ENCODE peak calls at places on chromosomes 4 and X, in seven cellular contexts. O is stimulated activated CD8-positive, alpha-beta memory T cell treated with anti-CD3 and anti-CD28 coated beads, Interleukin-15, amount 100 ng/mL, for 24 hours; N is fibroblast of lung; I is natural killer cell; T is activated CD4-positive, CD25-positive, alpha-beta regulatory T cell treated with anti-CD3 and anti-CD28 coated beads, Interleukin-2, amount 50 U/mL, for 72 hours; G is activated T-cell treated with anti-CD3 and anti-CD28 coated beads for 1 hour; M is effector CD4-positive, alpha-beta T cell. D is an unnamed sample.

GRCh38 chr4:11748169-11748872 is 319.6 kb upstream of the HS3ST1 start:
- DNase-seq in O (no peak), T (no peak), G (no peak), M (no peak), N (peak), I (no peak), D (no peak)

GRCh38 chr4:72446353-72447055 is 122.5 kb downstream of the ADAMTS3 start:
- DNase-seq in T (no peak), M (no peak), N (no peak), G (no peak), O (no peak), I (no peak), D (no peak)

GRCh38 chrX:139025822-139026221 is 314.3 kb upstream of the FGF13 start:
- DNase-seq in N (no peak), I (no peak), M (no peak), T (no peak), O (no peak), G (no peak), D (no peak)

GRCh38 chrX:108584617-108585211 is 145.1 kb downstream of the COL4A5 start:
- DNase-seq in I (no peak), G (no peak), M (no peak), T (no peak), O (no peak), N (no peak), D (no peak)

GRCh38 chr4:80036949-80037348 is 36.1 kb downstream of the ANTXR2 start:
- DNase-seq in G (no peak), T (no peak), O (no peak), I (no peak), N (peak), M (no peak), D (no peak)

GRCh38 chr4:53905935-53906377 is 158.4 kb downstream of the CHIC2 start:
- DNase-seq in M (no peak), N (peak), I (no peak), G (no peak), T (no peak), O (no peak), D (no peak)

GRCh38 chrX:154649864-154650510 is 3.4 kb downstream of the CTAG2 start:
- DNase-seq in T (no peak), N (no peak), M (no peak), I (no peak), G (no peak), O (no peak), D (no peak)

GRCh38 chr4:74536557-74536956 is 91.6 kb downstream of the AREG start:
- DNase-seq in M (no peak), G (no peak), O (no peak), T (no peak), I (no peak), N (peak), D (no peak)

GRCh38 chr4:168859888-168860694 is 150.0 kb downstream of the CBR4 start:
- DNase-seq in N (no peak), G (no peak), M (no peak), O (no peak), I (no peak), T (no peak), D (no peak)

GRCh38 chr4:123018391-123018755 is 96.0 kb upstream of the NUDT6 start:
- DNase-seq in M (no peak), T (no peak), O (no peak), N (no peak), I (no peak), G (no peak), D (no peak)

GRCh38 chrX:153494541-153495361 is at the start of gene BGN:
- DNase-seq in M (no peak), G (no peak), N (peak), O (no peak), I (no peak), T (no peak), D (no peak)

GRCh38 chrX:104669063-104669462 is 103.1 kb downstream of the IL1RAPL2 start:
- DNase-seq in G (no peak), I (no peak), T (no peak), O (no peak), N (no peak), M (no peak), D (no peak)

GRCh38 chrX:72540318-72540717 is 32.3 kb downstream of the HDAC8 start:
- DNase-seq in I (no peak), N (peak), M (no peak), G (no peak), O (no peak), T (no peak), D (no peak)

GRCh38 chr4:151951727-151952078 is 190.9 kb upstream of the GATB start:
- DNase-seq in O (no peak), T (no peak), N (no peak), I (no peak), M (no peak), G (no peak), D (no peak)

GRCh38 chr4:1842339-1842895 is 13.5 kb downstream of the LETM1 start:
- DNase-seq in N (no peak), O (no peak), I (no peak), T (no peak), M (no peak), G (no peak), D (no peak)

GRCh38 chr4:101621120-101621519 is 169.4 kb upstream of the BANK1 start:
- DNase-seq in I (no peak), N (no peak), T (no peak), M (no peak), G (no peak), O (no peak), D (no peak)

GRCh38 chr4:3013839-3014350 is 50.5 kb downstream of the GRK4 start:
- DNase-seq in M (no peak), T (no peak), G (no peak), O (no peak), I (no peak), N (no peak), D (no peak)

GRCh38 chrX:119237526-119238035 is 1.5 kb downstream of the PGRMC1 start:
- DNase-seq in O (no peak), T (no peak), N (peak), I (no peak), G (no peak), M (no peak), D (no peak)

GRCh38 chr4:146072381-146072780 is 103.1 kb upstream of the LSM6 start:
- DNase-seq in M (no peak), N (peak), G (no peak), O (no peak), I (no peak), T (no peak), D (no peak)

GRCh38 chr4:932713-933070 is 432 bp downstream of the TMEM175 start:
- DNase-seq in G (no peak), M (no peak), N (no peak), I (no peak), T (no peak), O (no peak), D (no peak)

GRCh38 chrX:63503541-63503940 is 152.4 kb upstream of the SPIN4 start:
- DNase-seq in M (no peak), O (no peak), G (no peak), I (no peak), N (no peak), T (no peak), D (no peak)

GRCh38 chrX:21408324-21408723 is 34.1 kb downstream of the CNKSR2 start:
- DNase-seq in M (no peak), N (peak), I (no peak), G (no peak), O (no peak), T (no peak), D (no peak)

GRCh38 chrX:151873096-151873495 is 39.6 kb upstream of the MAGEA4 start:
- DNase-seq in I (no peak), N (no peak), O (no peak), G (no peak), T (no peak), M (no peak), D (no peak)

GRCh38 chr4:154471924-154472323 is 19.7 kb downstream of the DCHS2 start:
- DNase-seq in M (no peak), N (peak), O (no peak), I (no peak), G (no peak), T (no peak), D (no peak)

GRCh38 chrX:103215037-103215767 is at the start of gene BEX4:
- DNase-seq in O (peak), M (peak), G (peak), I (peak), N (peak), T (peak), D (peak)

GRCh38 chr4:142100941-142101340 is 464.6 kb downstream of the IL15 start:
- DNase-seq in O (no peak), I (no peak), G (no peak), T (no peak), N (no peak), M (no peak), D (no peak)

GRCh38 chrX:19647731-19648588 is 132.7 kb upstream of the MAP3K15 start:
- DNase-seq in M (no peak), O (no peak), T (no peak), I (no peak), N (no peak), G (no peak), D (no peak)

GRCh38 chr4:3297066-3297859 is 4.4 kb downstream of the RGS12 start:
- DNase-seq in T (no peak), G (no peak), N (no peak), M (no peak), I (no peak), O (no peak), D (no peak)

GRCh38 chr4:71198958-71199357 is 139.9 kb upstream of the SLC4A4 start:
- DNase-seq in O (no peak), I (no peak), T (no peak), M (no peak), N (no peak), G (no peak), D (no peak)

GRCh38 chr4:149050840-149051239 is 608.6 kb upstream of the NR3C2 start:
- DNase-seq in N (no peak), T (no peak), I (no peak), O (no peak), M (no peak), G (no peak), D (no peak)

GRCh38 chr4:64724689-64725088 is 315.4 kb upstream of the TECRL start:
- DNase-seq in T (no peak), I (no peak), O (no peak), G (no peak), M (no peak), N (no peak), D (no peak)

GRCh38 chr4:128979934-128980333 is 113.4 kb downstream of the SCLT1 start:
- DNase-seq in O (no peak), T (no peak), N (peak), G (no peak), M (no peak), I (no peak), D (no peak)

GRCh38 chrX:120749141-120749846 is 119.4 kb upstream of the C1GALT1C1 start:
- DNase-seq in O (no peak), G (no peak), I (no peak), M (no peak), N (no peak), T (no peak), D (peak)

GRCh38 chr4:120749445-120750151 is 172.9 kb downstream of the PRDM5 start:
- DNase-seq in T (no peak), M (no peak), G (no peak), I (no peak), O (no peak), N (no peak), D (no peak)

GRCh38 chr4:73770917-73771316 is 30.5 kb downstream of the CXCL8 start:
- DNase-seq in G (no peak), I (no peak), N (no peak), M (no peak), T (no peak), O (no peak), D (no peak)

GRCh38 chrX:132940727-132941162 is 17.7 kb downstream of the HS6ST2 start:
- DNase-seq in G (no peak), N (no peak), O (no peak), T (no peak), M (no peak), I (no peak), D (no peak)

GRCh38 chr4:40307627-40308497 is 27.3 kb upstream of the CHRNA9 start:
- DNase-seq in M (peak), T (peak), N (no peak), I (peak), O (no peak), G (peak), D (peak)

GRCh38 chrX:119790977-119791436 is 423 bp downstream of the RPL39 start:
- DNase-seq in N (peak), O (no peak), G (peak), I (no peak), M (peak), T (no peak), D (no peak)